ENCODE peak calls at places on chromosomes 2 and 18, in ten cellular contexts. R is tibial artery, F is HL-60, J is fibroblast of the aortic adventitia, X is IMR-90, A is endodermal cell, G is esophagus muscularis mucosa, C is uterus, K is neural progenitor cell, D is heart left ventricle. Q is an unnamed sample.
A peak's percentile ranks its signal among the peaks of the same experiment; 100 is the strongest.

GRCh38 chr2:38266382-38267051 is 110.6 kb downstream of the ATL2 start:
- DNase-seq in J (no peak), F (peak; percentile 60), C (no peak), D (no peak), K (no peak), R (no peak), G (no peak), X (no peak), A (no peak), Q (no peak)

GRCh38 chr18:49898421-49898820 is 85.1 kb upstream of the ACAA2 start:
- DNase-seq in X (peak; percentile 69), F (peak; percentile 64), A (peak; percentile 90), C (peak; percentile 18), G (no peak), K (peak; percentile 86), J (peak; percentile 80), D (no peak), R (peak; percentile 36), Q (peak; percentile 79)

GRCh38 chr18:56678836-56679565 is 27.8 kb downstream of the WDR7 start:
- DNase-seq in F (no peak), D (no peak), J (no peak), R (no peak), G (no peak), A (no peak), C (no peak), X (peak; percentile 6), K (no peak), Q (no peak)

GRCh38 chr2:83261591-83262136 is 1197.4 kb downstream of the SUCLG1 start:
- DNase-seq in R (no peak), F (no peak), D (no peak), C (no peak), X (no peak), J (no peak), A (no peak), G (no peak), K (no peak), Q (no peak)

GRCh38 chr2:60499651-60500300 is 53.7 kb downstream of the BCL11A start:
- DNase-seq in G (no peak), C (no peak), K (no peak), A (no peak), R (no peak), F (no peak), X (no peak), D (no peak), J (no peak), Q (no peak)

GRCh38 chr2:54666131-54666637 is 57.3 kb upstream of the EML6 start:
- DNase-seq in K (no peak), A (no peak), F (no peak), D (no peak), J (peak; percentile 81), R (peak; percentile 65), C (peak; percentile 69), G (no peak), X (peak; percentile 81), Q (peak; percentile 88)

GRCh38 chr2:198309673-198310280 is 505.4 kb downstream of the PLCL1 start:
- DNase-seq in F (peak; percentile 45), J (peak; percentile 68), D (no peak), C (no peak), A (peak; percentile 80), X (peak; percentile 38), G (no peak), R (peak; percentile 32), K (peak; percentile 61), Q (peak; percentile 63)

GRCh38 chr18:25056456-25056855 is 295.5 kb downstream of the ZNF521 start:
- DNase-seq in K (no peak), D (no peak), G (no peak), C (no peak), X (no peak), A (no peak), F (no peak), J (no peak), R (no peak), Q (no peak)

GRCh38 chr2:215712850-215713230 is 277.0 kb upstream of the FN1 start:
- DNase-seq in G (no peak), A (no peak), F (no peak), D (no peak), R (no peak), X (peak; percentile 47), K (no peak), J (peak; percentile 67), C (no peak), Q (no peak)

GRCh38 chr2:216827073-216827725 is 32.7 kb downstream of the TNP1 start:
- DNase-seq in R (no peak), D (no peak), F (no peak), K (no peak), X (peak; percentile 28), G (no peak), C (no peak), J (no peak), A (peak; percentile 55), Q (no peak)

GRCh38 chr2:239579524-239580198 is 178.8 kb upstream of the HDAC4 start:
- DNase-seq in D (peak; percentile 10), R (no peak), A (no peak), X (no peak), K (no peak), G (no peak), J (no peak), C (no peak), F (peak; percentile 45), Q (no peak)

GRCh38 chr2:101844055-101844635 is 146.6 kb downstream of the MAP4K4 start:
- DNase-seq in J (peak; percentile 64), D (no peak), X (peak; percentile 75), R (no peak), K (no peak), A (no peak), C (no peak), G (no peak), F (no peak), Q (peak; percentile 62)

GRCh38 chr18:28007841-28008240 is 169.1 kb downstream of the CDH2 start:
- DNase-seq in C (no peak), X (peak; percentile 18), J (no peak), A (no peak), F (no peak), R (no peak), G (no peak), K (no peak), D (no peak), Q (peak; percentile 18)

GRCh38 chr2:227509086-227509485 is 37.1 kb downstream of the AGFG1 start:
- DNase-seq in G (no peak), J (no peak), R (no peak), D (no peak), K (no peak), F (no peak), X (no peak), C (no peak), A (no peak), Q (no peak)

GRCh38 chr2:66541646-66542045 is 106.7 kb downstream of the MEIS1 start:
- DNase-seq in X (no peak), K (peak; percentile 75), C (no peak), J (no peak), R (no peak), A (no peak), F (no peak), G (no peak), D (no peak), Q (no peak)

GRCh38 chr2:28755411-28755810 is 3.8 kb downstream of the PPP1CB start:
- DNase-seq in G (no peak), F (no peak), D (no peak), K (no peak), R (no peak), C (no peak), X (peak; percentile 54), J (peak; percentile 40), A (no peak), Q (peak; percentile 28)

GRCh38 chr2:170354855-170355649 is 177.1 kb downstream of the MYO3B start:
- DNase-seq in R (no peak), X (no peak), F (no peak), A (no peak), J (no peak), D (no peak), K (no peak), C (no peak), G (no peak), Q (no peak)

DNA sequence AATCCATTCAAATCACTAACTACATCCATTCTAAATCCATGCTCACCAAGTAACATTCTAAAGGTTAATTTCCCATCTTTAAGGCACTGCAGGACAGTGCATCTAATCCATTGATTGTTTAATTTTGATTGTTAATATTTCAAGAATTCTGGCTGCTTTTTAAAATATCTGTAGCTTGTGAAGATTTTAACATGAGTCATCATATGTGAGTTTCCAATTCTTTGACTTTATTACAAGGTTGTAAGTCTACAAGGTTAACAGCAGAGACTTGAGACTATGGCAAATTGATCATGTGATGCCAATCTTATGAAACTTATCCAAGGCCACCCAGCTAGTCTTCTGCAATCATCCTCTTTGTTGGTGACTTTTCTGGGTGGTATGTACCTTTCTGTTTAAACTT is 349.2 kb upstream of the ZC3H15 start:
- DNase-seq in A (no peak), X (no peak), C (no peak), D (no peak), J (no peak), R (no peak), K (no peak), F (no peak), G (no peak), Q (no peak)
- H3K4me3 ChIP-seq in A (no peak overlapping the region), X (no peak overlapping the region), C (no peak overlapping the region), D (no peak overlapping the region), J (no peak overlapping the region), R (no peak overlapping the region), K (no peak overlapping the region), F (no peak overlapping the region), G (no peak overlapping the region), Q (no peak overlapping the region)

DNA sequence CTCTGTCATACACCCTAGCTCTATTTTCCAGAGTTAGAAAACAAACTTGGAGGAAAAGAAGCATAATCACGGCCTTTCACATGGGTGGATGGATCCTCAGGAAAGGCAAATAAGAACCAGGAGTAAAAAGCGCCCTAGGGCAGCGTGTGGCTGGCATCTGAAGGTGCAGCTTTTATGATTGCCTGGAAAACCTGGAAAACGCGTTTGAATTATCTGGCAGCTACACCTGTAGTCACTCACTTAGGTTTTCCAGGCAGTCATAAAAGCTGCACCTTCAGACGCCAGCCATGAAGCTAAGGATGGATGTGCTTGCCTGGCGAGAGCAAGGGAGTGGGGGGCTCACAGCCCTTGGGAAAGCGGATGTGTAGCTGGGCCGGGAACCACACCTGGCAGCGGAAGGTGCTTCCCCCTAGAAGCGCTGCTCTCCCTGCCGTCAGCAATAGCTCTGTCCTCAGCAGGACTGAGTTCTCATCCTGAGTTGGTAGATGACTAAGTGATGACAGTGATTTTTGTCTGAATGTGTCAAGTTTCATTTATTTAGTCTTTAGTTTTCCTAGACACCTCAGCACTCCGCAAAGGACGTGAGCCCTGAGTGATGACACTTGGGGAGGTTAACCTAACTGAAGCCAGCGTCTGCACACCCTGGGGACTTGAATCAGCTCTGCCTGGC is 82.0 kb downstream of the DCDC2C start:
- DNase-seq in A (peak; percentile 64), J (no peak), D (no peak), K (no peak), C (no peak), G (peak; percentile 70), X (peak; percentile 74), R (no peak), F (no peak), Q (no peak)
- TF ChIP-seq CTCF in A (peak; percentile 38), J (no peak), D (no peak), K (peak; percentile 11), C (no peak), G (no peak), X (no peak), R (no peak), F (no peak), Q (no peak)

GRCh38 chr18:75070235-75070624 is 138.7 kb downstream of the PTGR3 start:
- DNase-seq in X (no peak), F (no peak), J (no peak), R (no peak), D (no peak), C (no peak), A (peak; percentile 33), K (no peak), G (no peak), Q (no peak)
- H3K4me3 ChIP-seq in X (no peak overlapping the region), F (no peak overlapping the region), J (no peak overlapping the region), R (no peak overlapping the region), D (no peak overlapping the region), C (no peak overlapping the region), A (no peak overlapping the region), K (no peak overlapping the region), G (peak overlapping the region; percentile 5), Q (peak overlapping the region; percentile 7)

GRCh38 chr2:136075466-136075865 is 42.5 kb downstream of the CXCR4 start:
- DNase-seq in X (no peak), G (no peak), C (no peak), D (no peak), R (no peak), A (no peak), K (no peak), J (no peak), F (no peak), Q (no peak)
- TF ChIP-seq CTCF in X (no peak), G (peak; percentile 16), C (no peak), D (no peak), R (no peak), A (no peak), K (no peak), J (no peak), F (no peak), Q (no peak)

Q was measured in cardiac fibroblast.